ENCODE peak calls at places on chromosome 18, in nine cellular contexts. K is Peyer's patch; P is PC-3; U is CD8-positive, alpha-beta memory T cell; Y is fibroblast of lung; F is AG04450; E is GM06990; B is effector memory CD4-positive, alpha-beta T cell; Q is CD4-positive, alpha-beta T cell. I is an unnamed sample.

GRCh38 chr18:48367557-48367956 is 41.6 kb downstream of the ZBTB7C start:
- DNase-seq in K (no peak), P (no peak), U (no peak), Y (no peak), F (no peak), E (no peak), B (no peak), Q (no peak), I (no peak)

GRCh38 chr18:32801236-32801635 is 28.4 kb upstream of the KLHL14 start:
- DNase-seq in K (no peak), P (no peak), U (no peak), Y (no peak), F (no peak), E (no peak), B (no peak), Q (no peak), I (no peak)

GRCh38 chr18:37456873-37457272 is 108.7 kb downstream of the CELF4 start:
- DNase-seq in K (no peak), P (no peak), U (no peak), Y (no peak), F (no peak), E (no peak), B (no peak), Q (no peak), I (no peak)

GRCh38 chr18:8045890-8046289 is 478.8 kb downstream of the PTPRM start:
- DNase-seq in K (no peak), P (no peak), U (peak; percentile 3), Y (peak; percentile 35), F (no peak), E (no peak), B (no peak), Q (no peak), I (no peak)

GRCh38 chr18:39841133-39842041 is 2113.6 kb upstream of the PIK3C3 start:
- DNase-seq in K (peak; percentile 70), P (peak; percentile 35), U (no peak), Y (peak; percentile 67), F (peak; percentile 27), E (no peak), B (no peak), Q (no peak), I (peak; percentile 51)

GRCh38 chr18:52605345-52605744 is 265.3 kb downstream of the DCC start:
- DNase-seq in K (no peak), P (no peak), U (no peak), Y (no peak), F (no peak), E (no peak), B (no peak), Q (no peak), I (no peak)

GRCh38 chr18:3074094-3074493 is 61.1 kb upstream of the LPIN2 start:
- DNase-seq in K (peak; percentile 58), P (no peak), U (no peak), Y (no peak), F (no peak), E (no peak), B (no peak), Q (no peak), I (no peak)

GRCh38 chr18:4040391-4041172 is 414.5 kb downstream of the DLGAP1 start:
- DNase-seq in K (no peak), P (no peak), U (no peak), Y (no peak), F (no peak), E (no peak), B (no peak), Q (no peak), I (no peak)

DNA sequence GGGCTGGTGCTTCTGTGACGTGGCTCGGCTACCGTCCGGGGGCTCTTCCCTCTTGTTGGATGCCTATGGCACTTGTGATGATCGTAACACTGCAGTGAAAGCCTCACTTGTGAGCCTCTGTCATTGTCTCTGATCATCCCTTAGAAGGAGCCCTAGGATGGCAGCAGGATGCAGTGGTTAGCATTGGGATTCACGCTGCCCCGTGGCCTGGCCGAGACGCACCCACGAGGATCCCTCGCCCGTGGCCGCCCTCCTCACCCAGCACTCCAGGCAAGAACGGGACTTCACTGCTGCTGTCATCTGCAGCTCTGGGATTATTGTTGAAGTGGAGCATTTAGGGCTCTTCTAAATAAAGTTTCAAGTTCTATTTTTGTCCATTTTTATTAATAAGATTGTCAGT is 46.8 kb upstream of the CTDP1 start:
- DNase-seq in K (no peak), P (no peak), U (no peak), Y (no peak), F (no peak), E (no peak), B (no peak), Q (no peak), I (no peak)
- H3K27me3 ChIP-seq in K (no peaks in the 10 kb centered on the region), P (peaks cover 22% of the 10 kb centered on the region), U (no peaks in the 10 kb centered on the region), Y (no peaks in the 10 kb centered on the region), F (peaks cover 21% of the 10 kb centered on the region), E (no peaks in the 10 kb centered on the region), B (no peaks in the 10 kb centered on the region), Q (peaks cover 5% of the 10 kb centered on the region), I (peaks cover 8% of the 10 kb centered on the region)

DNA sequence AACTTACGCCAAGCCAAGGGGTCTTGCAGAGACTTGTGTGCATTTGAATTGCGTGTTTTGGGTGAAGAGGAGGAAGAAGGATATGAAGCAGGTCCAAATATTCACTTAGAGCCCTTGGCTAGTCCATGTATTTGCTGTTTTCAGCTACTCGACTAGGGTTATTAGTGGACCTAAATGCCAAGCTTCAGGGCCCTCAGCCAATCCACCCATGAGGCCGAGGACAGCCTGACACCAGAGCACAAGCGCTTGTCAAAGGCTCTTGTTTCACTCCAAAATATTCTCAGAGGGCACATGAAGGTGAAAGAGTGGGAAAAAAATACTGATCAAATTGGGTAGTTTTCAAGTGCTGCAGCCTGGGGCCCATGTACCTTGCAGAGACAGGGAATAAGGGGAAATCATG is 174.8 kb upstream of the ACAA2 start:
- DNase-seq in K (no peak), P (no peak), U (no peak), Y (no peak), F (no peak), E (no peak), B (no peak), Q (no peak), I (no peak)
- H3K27me3 ChIP-seq in K (no peaks in the 10 kb centered on the region), P (no peaks in the 10 kb centered on the region), U (no peaks in the 10 kb centered on the region), Y (no peaks in the 10 kb centered on the region), F (no peaks in the 10 kb centered on the region), E (no peaks in the 10 kb centered on the region), B (no peaks in the 10 kb centered on the region), Q (no peaks in the 10 kb centered on the region), I (no peaks in the 10 kb centered on the region)

DNA sequence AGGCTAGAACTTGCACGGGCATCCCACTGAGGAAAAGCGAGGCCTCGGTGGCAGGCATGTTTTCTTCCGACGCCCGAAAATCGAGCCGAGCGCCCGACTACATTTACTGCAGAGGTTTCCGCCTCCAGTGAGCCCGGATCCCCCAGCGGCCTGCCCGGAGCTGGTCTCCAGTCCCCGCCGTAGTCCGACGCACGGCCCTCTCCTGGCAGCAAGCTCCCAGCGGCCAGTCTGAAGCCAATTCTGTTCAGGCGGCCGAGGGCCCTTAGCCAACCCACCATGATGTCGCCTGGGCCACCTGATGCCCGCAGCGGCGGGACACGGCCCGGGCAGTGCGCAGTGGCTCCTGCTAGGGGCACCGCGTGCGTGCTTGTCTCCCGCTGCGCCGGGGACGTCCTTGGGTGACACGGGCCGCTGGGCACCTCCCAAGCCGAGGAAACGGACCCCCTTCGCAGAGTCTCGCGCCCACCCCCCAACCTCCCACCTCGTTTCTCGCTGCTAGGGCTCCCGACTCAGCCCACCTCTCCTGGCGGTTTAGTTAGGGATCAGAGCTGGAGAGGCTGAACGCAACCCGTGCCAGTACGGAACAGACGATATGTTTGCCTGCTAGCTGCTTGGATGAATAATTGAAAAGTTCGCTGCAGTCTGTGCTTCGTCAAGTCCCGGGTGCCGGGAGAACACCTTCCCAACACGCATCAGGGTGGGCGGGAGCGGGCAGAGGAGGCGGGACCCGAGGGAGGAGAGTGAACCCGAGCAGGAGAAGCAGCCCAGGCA is 5.3 kb downstream of the ONECUT2 start:
- DNase-seq in K (no peak), P (no peak), U (no peak), Y (no peak), F (no peak), E (no peak), B (no peak), Q (no peak), I (no peak)
- H3K27me3 ChIP-seq in K (no peaks in the 10 kb centered on the region), P (peaks cover 7% of the 10 kb centered on the region), U (peaks cover 44% of the 10 kb centered on the region), Y (peaks cover 62% of the 10 kb centered on the region), F (peaks cover 78% of the 10 kb centered on the region), E (peaks cover 3% of the 10 kb centered on the region), B (peaks cover 69% of the 10 kb centered on the region), Q (peaks cover 89% of the 10 kb centered on the region), I (peaks cover 91% of the 10 kb centered on the region)

GRCh38 chr18:59269563-59270214 is 3.6 kb downstream of the RAX start:
- DNase-seq in K (no peak), P (no peak), U (no peak), Y (no peak), F (no peak), E (no peak), B (no peak), Q (no peak), I (no peak)

GRCh38 chr18:59270689-59271257 is 2.5 kb downstream of the RAX start:
- DNase-seq in K (no peak), P (no peak), U (no peak), Y (no peak), F (no peak), E (no peak), B (no peak), Q (no peak), I (no peak)

GRCh38 chr18:59267511-59268126 is 5.6 kb downstream of the RAX start:
- DNase-seq in K (no peak), P (no peak), U (no peak), Y (no peak), F (no peak), E (no peak), B (no peak), Q (no peak), I (no peak)

GRCh38 chr18:59268127-59268721 is 5.0 kb downstream of the RAX start:
- DNase-seq in K (no peak), P (no peak), U (no peak), Y (no peak), F (no peak), E (no peak), B (no peak), Q (no peak), I (no peak)

GRCh38 chr18:59268722-59269562 is 4.3 kb downstream of the RAX start:
- DNase-seq in K (no peak), P (peak; percentile 51), U (no peak), Y (no peak), F (no peak), E (peak; percentile 60), B (no peak), Q (no peak), I (peak; percentile 62)
- H3K27me3 ChIP-seq in K (no peaks in the 10 kb centered on the region), P (peaks cover 67% of the 10 kb centered on the region), U (peaks cover 39% of the 10 kb centered on the region), Y (peaks cover 94% of the 10 kb centered on the region), F (peaks cover 96% of the 10 kb centered on the region), E (no peaks in the 10 kb centered on the region), B (peaks cover 69% of the 10 kb centered on the region), Q (peaks cover 90% of the 10 kb centered on the region), I (peaks cover 99% of the 10 kb centered on the region)

DNA sequence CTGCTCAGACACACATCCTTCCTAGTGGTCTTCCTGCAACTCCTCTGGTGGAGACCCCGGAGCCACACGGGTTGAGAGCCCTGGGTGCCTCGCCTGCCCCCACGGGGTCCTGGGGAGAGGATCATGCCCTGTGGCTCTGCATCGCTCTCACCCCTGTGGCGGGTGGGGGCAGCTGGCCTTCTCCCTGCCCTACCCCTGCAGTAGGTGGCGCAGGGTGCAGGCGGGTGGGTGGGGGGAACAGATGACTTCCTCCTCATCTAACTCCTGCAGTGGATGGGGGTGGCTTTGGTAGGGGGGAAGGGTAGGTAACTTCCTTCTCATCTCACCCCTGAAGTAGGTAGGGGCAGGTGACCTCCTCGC is 38.6 kb downstream of the TSHZ1 start:
- DNase-seq in K (no peak), P (no peak), U (no peak), Y (no peak), F (no peak), E (no peak), B (no peak), Q (no peak), I (no peak)
- H3K27me3 ChIP-seq in K (no peaks in the 10 kb centered on the region), P (no peaks in the 10 kb centered on the region), U (no peaks in the 10 kb centered on the region), Y (no peaks in the 10 kb centered on the region), F (no peaks in the 10 kb centered on the region), E (no peaks in the 10 kb centered on the region), B (no peaks in the 10 kb centered on the region), Q (no peaks in the 10 kb centered on the region), I (no peaks in the 10 kb centered on the region)